ENCODE peak calls at places on chromosomes 1 and 21, in seven cellular contexts. One of them, this sample, is unnamed.

GRCh38 chr1:203680765-203681164 is 54.1 kb downstream of the ATP2B4 start:
- DNase-seq in NCI-H2029: no peak
- DNase-seq in lower lobe of right lung: no peak
- DNase-seq in HCEC 1CT: no peak
- DNase-seq in cerebellar cortex: no peak
- DNase-seq in GM23338: no peak
- DNase-seq in HTR-8/SVneo: no peak
- DNase-seq in this sample: no peak

GRCh38 chr21:37145635-37146111 is 72.6 kb downstream of the TTC3 start:
- DNase-seq in NCI-H2029: no peak
- DNase-seq in lower lobe of right lung: no peak
- DNase-seq in HCEC 1CT: peak
- DNase-seq in cerebellar cortex: no peak
- DNase-seq in GM23338: no peak
- DNase-seq in HTR-8/SVneo: no peak
- DNase-seq in this sample: no peak

GRCh38 chr1:7648761-7649384 is 122.2 kb upstream of the VAMP3 start:
- DNase-seq in NCI-H2029: peak
- DNase-seq in lower lobe of right lung: peak
- DNase-seq in HCEC 1CT: no peak
- DNase-seq in cerebellar cortex: no peak
- DNase-seq in GM23338: no peak
- DNase-seq in HTR-8/SVneo: no peak
- DNase-seq in this sample: no peak

GRCh38 chr1:38940339-38941047 is 1.1 kb downstream of the RHBDL2 start:
- DNase-seq in NCI-H2029: no peak
- DNase-seq in lower lobe of right lung: no peak
- DNase-seq in HCEC 1CT: no peak
- DNase-seq in cerebellar cortex: no peak
- DNase-seq in GM23338: no peak
- DNase-seq in HTR-8/SVneo: no peak
- DNase-seq in this sample: no peak

GRCh38 chr1:61680500-61680899 is 44.4 kb downstream of the TM2D1 start:
- DNase-seq in NCI-H2029: no peak
- DNase-seq in lower lobe of right lung: no peak
- DNase-seq in HCEC 1CT: no peak
- DNase-seq in cerebellar cortex: no peak
- DNase-seq in GM23338: no peak
- DNase-seq in HTR-8/SVneo: no peak
- DNase-seq in this sample: no peak

GRCh38 chr1:212432706-212433576 is at the start of gene NENF:
- DNase-seq in NCI-H2029: peak
- DNase-seq in lower lobe of right lung: peak
- DNase-seq in HCEC 1CT: peak
- DNase-seq in cerebellar cortex: peak
- DNase-seq in GM23338: peak
- DNase-seq in HTR-8/SVneo: peak
- DNase-seq in this sample: no peak

GRCh38 chr1:246416261-246416660 is 90.8 kb downstream of the SMYD3 start:
- DNase-seq in NCI-H2029: no peak
- DNase-seq in lower lobe of right lung: no peak
- DNase-seq in HCEC 1CT: no peak
- DNase-seq in cerebellar cortex: no peak
- DNase-seq in GM23338: no peak
- DNase-seq in HTR-8/SVneo: no peak
- DNase-seq in this sample: no peak

GRCh38 chr21:38500073-38500472 is 1.8 kb upstream of the ERG start:
- DNase-seq in NCI-H2029: no peak
- DNase-seq in lower lobe of right lung: no peak
- DNase-seq in HCEC 1CT: no peak
- DNase-seq in cerebellar cortex: no peak
- DNase-seq in GM23338: no peak
- DNase-seq in HTR-8/SVneo: no peak
- DNase-seq in this sample: no peak

GRCh38 chr1:174989540-174990181 is 10.1 kb upstream of the CACYBP start:
- DNase-seq in NCI-H2029: no peak
- DNase-seq in lower lobe of right lung: no peak
- DNase-seq in HCEC 1CT: no peak
- DNase-seq in cerebellar cortex: no peak
- DNase-seq in GM23338: no peak
- DNase-seq in HTR-8/SVneo: no peak
- DNase-seq in this sample: no peak

GRCh38 chr1:85325920-85326319 is 49.5 kb upstream of the BCL10 start:
- DNase-seq in NCI-H2029: no peak
- DNase-seq in lower lobe of right lung: no peak
- DNase-seq in HCEC 1CT: no peak
- DNase-seq in cerebellar cortex: no peak
- DNase-seq in GM23338: no peak
- DNase-seq in HTR-8/SVneo: no peak
- DNase-seq in this sample: peak

GRCh38 chr1:89974701-89975470 is 20.0 kb upstream of the ZNF326 start:
- DNase-seq in NCI-H2029: no peak
- DNase-seq in lower lobe of right lung: no peak
- DNase-seq in HCEC 1CT: peak
- DNase-seq in cerebellar cortex: no peak
- DNase-seq in GM23338: no peak
- DNase-seq in HTR-8/SVneo: no peak
- DNase-seq in this sample: no peak

GRCh38 chr1:21904725-21905520 is 32.2 kb downstream of the HSPG2 start:
- DNase-seq in NCI-H2029: peak
- DNase-seq in lower lobe of right lung: no peak
- DNase-seq in HCEC 1CT: peak
- DNase-seq in cerebellar cortex: no peak
- DNase-seq in GM23338: no peak
- DNase-seq in HTR-8/SVneo: no peak
- DNase-seq in this sample: no peak

GRCh38 chr21:31688603-31689368 is 29.3 kb downstream of the SOD1 start:
- DNase-seq in NCI-H2029: no peak
- DNase-seq in lower lobe of right lung: no peak
- DNase-seq in HCEC 1CT: no peak
- DNase-seq in cerebellar cortex: no peak
- DNase-seq in GM23338: no peak
- DNase-seq in HTR-8/SVneo: no peak
- DNase-seq in this sample: no peak

GRCh38 chr21:41970751-41971653 is 17.2 kb upstream of the C2CD2 start:
- DNase-seq in NCI-H2029: no peak
- DNase-seq in lower lobe of right lung: no peak
- DNase-seq in HCEC 1CT: no peak
- DNase-seq in cerebellar cortex: no peak
- DNase-seq in GM23338: no peak
- DNase-seq in HTR-8/SVneo: no peak
- DNase-seq in this sample: no peak

GRCh38 chr1:156193488-156194299 is at the start of gene SLC25A44:
- DNase-seq in NCI-H2029: peak
- DNase-seq in lower lobe of right lung: peak
- DNase-seq in HCEC 1CT: peak
- DNase-seq in cerebellar cortex: peak
- DNase-seq in GM23338: peak
- DNase-seq in HTR-8/SVneo: peak
- DNase-seq in this sample: peak

GRCh38 chr1:182752077-182752826 is 37.3 kb upstream of the NPL start:
- DNase-seq in NCI-H2029: no peak
- DNase-seq in lower lobe of right lung: no peak
- DNase-seq in HCEC 1CT: peak
- DNase-seq in cerebellar cortex: no peak
- DNase-seq in GM23338: no peak
- DNase-seq in HTR-8/SVneo: no peak
- DNase-seq in this sample: no peak

This sample was measured in epithelial cell of proximal tubule.